ENCODE peak calls at places on chromosomes 2 and 18, in five cellular contexts. One of them, this sample, is unnamed.

GRCh38 chr2:106193491-106193976 is 567 bp downstream of the UXS1 start:
- DNase-seq in NCI-H2107: no peak
- DNase-seq in kidney tubule cell: no peak
- DNase-seq in A172: no peak
- DNase-seq in HS-27A: no peak
- DNase-seq in this sample: no peak

GRCh38 chr18:34624551-34624950 is 85.5 kb upstream of the DTNA start:
- DNase-seq in NCI-H2107: no peak
- DNase-seq in kidney tubule cell: no peak
- DNase-seq in A172: peak; percentile 68
- DNase-seq in HS-27A: no peak
- DNase-seq in this sample: no peak

GRCh38 chr18:46148810-46149209 is 44.6 kb downstream of the HAUS1 start:
- DNase-seq in NCI-H2107: peak; percentile 82
- DNase-seq in kidney tubule cell: peak; percentile 74
- DNase-seq in A172: peak; percentile 52
- DNase-seq in HS-27A: peak; percentile 33
- DNase-seq in this sample: peak; percentile 42

GRCh38 chr2:160238392-160238791 is 38.3 kb upstream of the ITGB6 start:
- DNase-seq in NCI-H2107: no peak
- DNase-seq in kidney tubule cell: peak; percentile 31
- DNase-seq in A172: no peak
- DNase-seq in HS-27A: no peak
- DNase-seq in this sample: no peak

GRCh38 chr2:139142252-139142651 is 362.1 kb upstream of the NXPH2 start:
- DNase-seq in NCI-H2107: no peak
- DNase-seq in kidney tubule cell: peak; percentile 34
- DNase-seq in A172: peak; percentile 18
- DNase-seq in HS-27A: no peak
- DNase-seq in this sample: peak; percentile 61

GRCh38 chr18:58054041-58054733 is 10.2 kb downstream of the NEDD4L start:
- DNase-seq in NCI-H2107: no peak
- DNase-seq in kidney tubule cell: peak; percentile 64
- DNase-seq in A172: no peak
- DNase-seq in HS-27A: no peak
- DNase-seq in this sample: no peak

GRCh38 chr2:74099835-74100234 is 47.9 kb downstream of the BOLA3 start:
- DNase-seq in NCI-H2107: no peak
- DNase-seq in kidney tubule cell: no peak
- DNase-seq in A172: no peak
- DNase-seq in HS-27A: no peak
- DNase-seq in this sample: no peak

GRCh38 chr2:101063753-101064502 is 61.8 kb downstream of the RPL31 start:
- DNase-seq in NCI-H2107: no peak
- DNase-seq in kidney tubule cell: peak; percentile 76
- DNase-seq in A172: peak; percentile 57
- DNase-seq in HS-27A: peak; percentile 47
- DNase-seq in this sample: no peak

GRCh38 chr2:33531345-33532059 is 55.1 kb downstream of the RASGRP3 start:
- DNase-seq in NCI-H2107: no peak
- DNase-seq in kidney tubule cell: no peak
- DNase-seq in A172: no peak
- DNase-seq in HS-27A: no peak
- DNase-seq in this sample: no peak

GRCh38 chr2:149204686-149205085 is 125.7 kb upstream of the LYPD6 start:
- DNase-seq in NCI-H2107: no peak
- DNase-seq in kidney tubule cell: no peak
- DNase-seq in A172: no peak
- DNase-seq in HS-27A: no peak
- DNase-seq in this sample: no peak

GRCh38 chr2:155841442-155841841 is 491.1 kb downstream of the NR4A2 start:
- DNase-seq in NCI-H2107: no peak
- DNase-seq in kidney tubule cell: no peak
- DNase-seq in A172: peak; percentile 16
- DNase-seq in HS-27A: no peak
- DNase-seq in this sample: no peak

GRCh38 chr2:64359892-64360657 is 93.9 kb upstream of the LGALSL start:
- DNase-seq in NCI-H2107: no peak
- DNase-seq in kidney tubule cell: peak; percentile 97
- DNase-seq in A172: peak; percentile 99
- DNase-seq in HS-27A: peak; percentile 69
- DNase-seq in this sample: no peak

GRCh38 chr2:23452853-23453420 is 68.0 kb downstream of the KLHL29 start:
- DNase-seq in NCI-H2107: no peak
- DNase-seq in kidney tubule cell: peak; percentile 22
- DNase-seq in A172: no peak
- DNase-seq in HS-27A: no peak
- DNase-seq in this sample: peak; percentile 68

GRCh38 chr2:42086500-42086953 is 38.7 kb downstream of the PKDCC start:
- DNase-seq in NCI-H2107: peak; percentile 35
- DNase-seq in kidney tubule cell: peak; percentile 69
- DNase-seq in A172: peak; percentile 66
- DNase-seq in HS-27A: peak; percentile 52
- DNase-seq in this sample: peak; percentile 52

GRCh38 chr2:196985524-196986183 is 59.1 kb upstream of the PGAP1 start:
- DNase-seq in NCI-H2107: no peak
- DNase-seq in kidney tubule cell: no peak
- DNase-seq in A172: no peak
- DNase-seq in HS-27A: no peak
- DNase-seq in this sample: no peak

GRCh38 chr2:69118609-69119008 is 105.6 kb downstream of the ANTXR1 start:
- DNase-seq in NCI-H2107: no peak
- DNase-seq in kidney tubule cell: no peak
- DNase-seq in A172: no peak
- DNase-seq in HS-27A: no peak
- DNase-seq in this sample: no peak

GRCh38 chr2:1117569-1117968 is 166.9 kb downstream of the SNTG2 start:
- DNase-seq in NCI-H2107: no peak
- DNase-seq in kidney tubule cell: no peak
- DNase-seq in A172: no peak
- DNase-seq in HS-27A: no peak
- DNase-seq in this sample: no peak

GRCh38 chr18:11147371-11147860 is 2.0 kb downstream of the PIEZO2 start:
- DNase-seq in NCI-H2107: no peak
- DNase-seq in kidney tubule cell: no peak
- DNase-seq in A172: no peak
- DNase-seq in HS-27A: no peak
- DNase-seq in this sample: no peak

This sample was measured in SK-N-MC.